ENCODE peak calls at places on chromosomes 7 and 10, in four cellular contexts. S, R, P and C are unnamed samples.

GRCh38 chr7:70486977-70487376 is 645.0 kb upstream of the GALNT17 start:
- DNase-seq in S (no peak), P (no peak), R (no peak), C (no peak)

GRCh38 chr7:117259626-117260025 is 63.2 kb downstream of the WNT2 start:
- DNase-seq in P (no peak), R (no peak), S (no peak), C (no peak)

GRCh38 chr7:3518546-3518945 is 217.5 kb downstream of the SDK1 start:
- DNase-seq in P (no peak), S (no peak), R (no peak), C (no peak)

GRCh38 chr7:155889636-155890508 is 77.6 kb upstream of the SHH start:
- DNase-seq in P (peak; percentile 91), S (no peak), R (no peak), C (no peak)

GRCh38 chr7:111852081-111852480 is 289.8 kb upstream of the IMMP2L start:
- DNase-seq in P (no peak), S (no peak), R (no peak), C (no peak)

GRCh38 chr7:69204936-69205335 is 393.3 kb upstream of the AUTS2 start:
- DNase-seq in P (no peak), R (no peak), S (no peak), C (no peak)

GRCh38 chr10:129645487-129645886 is 178.4 kb downstream of the MGMT start:
- DNase-seq in S (no peak), R (no peak), P (no peak), C (no peak)

GRCh38 chr10:110868981-110869380 is 2.7 kb upstream of the PDCD4 start:
- DNase-seq in R (no peak), P (no peak), S (no peak), C (peak; percentile 78)

GRCh38 chr7:44977304-44977858 is 1.4 kb downstream of the MYO1G start:
- DNase-seq in R (peak; percentile 46), P (no peak), S (peak; percentile 46), C (peak; percentile 32)

GRCh38 chr7:5354460-5355279 is 69.0 kb downstream of the TNRC18 start:
- DNase-seq in R (no peak), P (peak; percentile 65), S (no peak), C (peak; percentile 25)

GRCh38 chr10:125592897-125593296 is 90.1 kb downstream of the TEX36 start:
- DNase-seq in S (no peak), P (no peak), R (no peak), C (no peak)

GRCh38 chr10:6980353-6980752 is 400.3 kb upstream of the PRKCQ start:
- DNase-seq in P (no peak), S (no peak), R (no peak), C (peak; percentile 19)